ENCODE peak calls at places on chromosomes 2 and 18, in four cellular contexts. I is left ventricle myocardium inferior, N is H1, L is dorsolateral prefrontal cortex. R is an unnamed sample.

GRCh38 chr18:42028232-42028832 is 73.3 kb downstream of the PIK3C3 start:
- DNase-seq in I (no peak), N (no peak), L (no peak), R (no peak)

GRCh38 chr2:113977660-113978523 is 88.0 kb downstream of the ACTR3 start:
- DNase-seq in I (no peak), N (no peak), L (no peak), R (no peak)

GRCh38 chr2:108492364-108492763 is 41.9 kb upstream of the LIMS1 start:
- DNase-seq in I (no peak), N (no peak), L (no peak), R (no peak)

GRCh38 chr2:157181234-157181633 is 76.3 kb upstream of the GALNT5 start:
- DNase-seq in I (no peak), N (no peak), L (no peak), R (no peak)

GRCh38 chr2:179239194-179239593 is 25.4 kb downstream of the SESTD1 start:
- DNase-seq in I (no peak), N (no peak), L (no peak), R (no peak)

GRCh38 chr2:65465124-65465523 is 32.7 kb upstream of the SPRED2 start:
- DNase-seq in I (no peak), N (no peak), L (no peak), R (no peak)

GRCh38 chr2:232133078-232133477 is 171.6 kb downstream of the DIS3L2 start:
- DNase-seq in I (no peak), N (no peak), L (no peak), R (no peak)

GRCh38 chr2:124325667-124326425 is 300.8 kb downstream of the CNTNAP5 start:
- DNase-seq in I (no peak), N (no peak), L (no peak), R (no peak)

GRCh38 chr2:29714333-29714732 is 207.1 kb downstream of the ALK start:
- DNase-seq in I (no peak), N (no peak), L (no peak), R (no peak)

GRCh38 chr2:33441235-33441810 is 35.1 kb upstream of the RASGRP3 start:
- DNase-seq in I (peak; percentile 37), N (peak; percentile 9), L (peak; percentile 71), R (no peak)

GRCh38 chr2:7595181-7595580 is 678.0 kb downstream of the RNF144A start:
- DNase-seq in I (no peak), N (no peak), L (no peak), R (no peak)

GRCh38 chr18:73461038-73461779 is 593.4 kb upstream of the NETO1 start:
- DNase-seq in I (no peak), N (no peak), L (no peak), R (no peak)

GRCh38 chr2:46771309-46771708 is 144.3 kb downstream of the MCFD2 start:
- DNase-seq in I (no peak), N (no peak), L (no peak), R (no peak)

GRCh38 chr2:3214827-3215404 is 162.7 kb downstream of the EIPR1 start:
- DNase-seq in I (no peak), N (no peak), L (no peak), R (no peak)

GRCh38 chr2:25920326-25920725 is 42.0 kb upstream of the ASXL2 start:
- DNase-seq in I (no peak), N (no peak), L (no peak), R (no peak)

GRCh38 chr2:168884990-168885389 is 5.2 kb downstream of the SPC25 start:
- DNase-seq in I (no peak), N (no peak), L (no peak), R (no peak)

GRCh38 chr2:37993135-37993534 is 68.0 kb downstream of the RMDN2 start:
- DNase-seq in I (no peak), N (no peak), L (no peak), R (no peak)

GRCh38 chr2:7744827-7745226 is 827.6 kb downstream of the RNF144A start:
- DNase-seq in I (no peak), N (no peak), L (no peak), R (no peak)

GRCh38 chr2:67318014-67318413 is 79.1 kb upstream of the ETAA1 start:
- DNase-seq in I (no peak), N (no peak), L (no peak), R (no peak)

GRCh38 chr2:150191349-150191748 is 296.1 kb downstream of the RND3 start:
- DNase-seq in I (no peak), N (no peak), L (no peak), R (no peak)

GRCh38 chr2:141311430-141311829 is 819.4 kb downstream of the LRP1B start:
- DNase-seq in I (no peak), N (no peak), L (no peak), R (no peak)

GRCh38 chr18:70384181-70384790 is 95.4 kb downstream of the SOCS6 start:
- DNase-seq in I (no peak), N (no peak), L (no peak), R (no peak)

GRCh38 chr2:122706757-122707223 is 951.3 kb downstream of the TSN start:
- DNase-seq in I (no peak), N (no peak), L (no peak), R (no peak)

GRCh38 chr2:237987263-237987662 is 20.4 kb downstream of the UBE2F start:
- DNase-seq in I (no peak), N (no peak), L (no peak), R (no peak)

GRCh38 chr2:36528274-36528673 is 69.7 kb downstream of the FEZ2 start:
- DNase-seq in I (no peak), N (no peak), L (no peak), R (no peak)

GRCh38 chr2:193561054-193561453 is 1366.3 kb upstream of the TMEFF2 start:
- DNase-seq in I (no peak), N (no peak), L (no peak), R (no peak)

GRCh38 chr2:216412022-216412999 is at the start of gene SMARCAL1:
- DNase-seq in I (peak; percentile 99), N (peak; percentile 93), L (peak; percentile 99), R (peak; percentile 99)

GRCh38 chr18:9950289-9951016 is 36.6 kb downstream of the VAPA start:
- DNase-seq in I (no peak), N (no peak), L (no peak), R (no peak)

GRCh38 chr2:170651603-170652002 is 63.5 kb upstream of the SP5 start:
- DNase-seq in I (no peak), N (no peak), L (no peak), R (no peak)

DNA sequence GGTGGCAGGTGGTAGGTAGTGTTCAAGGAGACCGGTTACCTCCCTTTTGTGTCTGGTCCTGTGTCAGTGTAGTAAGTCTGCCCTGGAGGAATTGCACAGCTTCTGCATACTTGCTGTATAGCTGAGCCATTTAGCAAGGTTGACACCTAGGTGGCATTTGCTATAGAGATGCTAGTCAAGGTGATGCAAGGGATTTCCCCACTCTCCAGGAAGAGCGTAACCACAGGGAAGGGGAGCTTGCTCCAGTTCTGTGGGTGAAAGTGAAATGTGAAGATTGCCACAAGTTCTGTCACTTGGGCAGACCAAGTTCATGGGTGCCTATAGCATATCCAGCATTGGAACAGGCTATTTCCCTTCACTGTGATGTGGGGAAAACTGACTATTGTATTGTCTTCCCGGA is 28.1 kb downstream of the NAT8 start:
- DNase-seq in I (no peak), N (no peak), L (no peak), R (no peak)
- TF ChIP-seq CTCF in I (no peak), N (no peak), L (no peak), R (no peak)

GRCh38 chr2:236503100-236503499 is 66.5 kb upstream of the ACKR3 start:
- DNase-seq in I (no peak), N (no peak), L (no peak), R (no peak)
- TF ChIP-seq CTCF in I (no peak), N (peak; percentile 60), L (no peak), R (no peak)

DNA sequence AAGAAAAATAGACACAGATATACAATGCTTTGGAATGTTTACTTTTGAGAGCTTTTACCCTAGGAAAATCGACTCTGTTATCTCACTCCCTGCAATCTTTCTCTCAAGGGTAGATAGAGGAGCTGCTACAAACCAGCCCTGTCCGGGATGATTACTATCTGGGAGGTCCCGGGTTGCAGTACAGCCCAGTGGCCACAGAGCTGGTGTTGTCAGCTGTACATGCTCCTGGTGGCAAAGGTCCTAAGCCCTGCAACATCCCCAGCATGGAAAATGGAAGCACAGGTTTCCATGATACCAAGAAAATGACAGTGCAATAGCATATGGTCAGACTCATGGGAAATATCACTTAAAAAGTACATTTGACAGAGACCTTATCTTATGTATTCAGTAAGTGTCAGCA is 570.5 kb upstream of the SOX11 start:
- DNase-seq in I (no peak), N (no peak), L (no peak), R (no peak)
- TF ChIP-seq CTCF in I (no peak), N (peak; percentile 46), L (no peak), R (no peak)

DNA sequence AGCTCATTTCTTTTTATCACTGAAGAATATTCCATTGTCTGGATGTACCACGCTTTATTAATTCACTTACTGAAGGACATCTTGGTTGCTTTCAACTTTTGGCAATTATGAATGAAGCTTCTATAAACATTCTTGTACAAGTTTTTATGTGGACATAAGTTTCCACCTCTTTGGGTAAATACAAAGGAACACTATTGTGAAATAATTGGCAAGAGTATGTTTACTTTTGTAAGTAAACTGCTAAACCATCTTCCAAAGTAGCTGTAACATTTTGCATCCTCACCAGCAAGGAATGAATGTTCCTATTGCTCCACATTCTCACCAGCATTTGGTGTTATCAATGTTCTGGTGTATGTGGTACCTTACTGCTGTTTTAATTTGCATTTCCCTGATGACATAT is 15.8 kb upstream of the VWC2L start:
- DNase-seq in I (no peak), N (no peak), L (no peak), R (no peak)
- TF ChIP-seq CTCF in I (no peak), N (no peak), L (no peak), R (no peak)

DNA sequence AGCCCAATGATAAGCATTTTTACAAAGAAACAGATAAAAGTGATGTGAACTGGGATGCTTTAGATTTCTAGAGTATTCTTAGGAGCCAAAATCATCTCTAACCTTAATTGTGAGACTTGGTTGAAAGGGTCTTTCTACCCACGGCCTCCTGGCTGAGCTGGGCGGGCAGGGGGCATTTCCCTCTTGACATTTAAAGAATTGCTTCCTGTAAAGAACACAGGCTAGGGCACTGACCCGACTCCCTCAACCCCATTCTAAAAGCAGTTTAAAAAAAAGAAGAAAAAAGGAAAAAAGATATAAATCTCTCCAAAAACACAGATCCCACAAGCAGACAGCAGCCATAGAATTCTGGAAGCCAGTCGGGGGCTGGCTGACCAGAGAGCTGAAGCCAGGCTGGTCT is 188.7 kb downstream of the HDAC4 start:
- DNase-seq in I (peak; percentile 2), N (no peak), L (no peak), R (no peak)
- TF ChIP-seq CTCF in I (no peak), N (no peak), L (no peak), R (no peak)

GRCh38 chr2:155218292-155218924 is 519.9 kb downstream of the KCNJ3 start:
- DNase-seq in I (no peak), N (no peak), L (no peak), R (no peak)

GRCh38 chr2:155218945-155219344 is 520.5 kb downstream of the KCNJ3 start:
- DNase-seq in I (no peak), N (no peak), L (no peak), R (no peak)

DNA sequence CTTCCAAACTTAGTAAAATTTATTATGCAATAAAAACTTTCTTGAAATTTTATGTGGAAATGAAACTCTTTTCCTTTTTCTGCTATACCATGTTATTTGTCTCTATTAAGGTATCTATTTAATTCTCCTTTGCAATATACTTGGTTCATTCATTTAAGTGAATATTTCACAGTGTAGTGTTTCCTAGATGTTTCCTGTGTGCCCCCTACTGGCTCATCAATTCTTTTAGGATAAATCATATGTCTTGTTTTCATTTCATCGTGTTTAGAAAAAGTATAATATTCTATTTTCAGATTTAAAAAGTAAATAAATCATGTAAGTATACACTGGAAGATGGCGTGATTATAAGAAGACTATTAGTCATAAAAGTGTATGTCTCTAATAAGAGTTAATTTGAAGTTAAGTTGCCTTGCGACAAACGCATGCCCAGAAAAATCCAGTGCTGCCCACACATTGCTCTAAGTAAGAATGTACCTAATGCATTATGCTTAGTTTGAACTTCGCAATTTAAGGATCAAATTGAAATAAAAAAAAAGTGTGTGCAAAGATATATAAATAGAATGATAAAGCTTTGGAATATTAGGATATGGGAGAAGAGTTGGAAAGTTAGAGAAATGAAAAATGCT is 525.4 kb downstream of the KCNJ3 start:
- DNase-seq in I (no peak), N (no peak), L (no peak), R (no peak)
- TF ChIP-seq CTCF in I (peak; percentile 50), N (peak; percentile 28), L (peak; percentile 57), R (peak; percentile 53)

R was measured in mesothelial cell of epicardium.